ENCODE peak calls at places on chromosomes 2 and 18, in five cellular contexts. M is GM12878, U is H1, J is HCT116, C is SK-N-SH. H is an unnamed sample.

GRCh38 chr2:206480161-206480560 is 36.8 kb downstream of the ADAM23 start:
- DNase-seq in M (no peak), U (no peak), J (no peak), C (no peak), H (no peak)

GRCh38 chr2:237967463-237967871 is 653 bp downstream of the UBE2F start:
- DNase-seq in M (no peak), U (peak), J (no peak), C (peak), H (peak)

GRCh38 chr2:60104514-60105501 is 448.6 kb downstream of the BCL11A start:
- DNase-seq in M (no peak), U (no peak), J (no peak), C (no peak), H (no peak)

GRCh38 chr2:190996338-190996946 is 17.5 kb downstream of the STAT1 start:
- DNase-seq in M (no peak), U (peak), J (no peak), C (peak), H (peak)

GRCh38 chr2:86260978-86261377 is 61.7 kb downstream of the MRPL35 start:
- DNase-seq in M (no peak), U (no peak), J (no peak), C (no peak), H (no peak)

GRCh38 chr2:235641956-235642355 is 148.1 kb downstream of the AGAP1 start:
- DNase-seq in M (no peak), U (no peak), J (no peak), C (no peak), H (no peak)

GRCh38 chr2:182365855-182366254 is 61.0 kb downstream of the PDE1A start:
- DNase-seq in M (no peak), U (no peak), J (no peak), C (no peak), H (no peak)

GRCh38 chr2:16729335-16729734 is 63.7 kb upstream of the CYRIA start:
- DNase-seq in M (no peak), U (no peak), J (no peak), C (no peak), H (no peak)

GRCh38 chr2:28678944-28679343 is 72.7 kb upstream of the PPP1CB start:
- DNase-seq in M (no peak), U (no peak), J (no peak), C (no peak), H (no peak)

GRCh38 chr2:146229513-146230155 is 1615.2 kb upstream of the ACVR2A start:
- DNase-seq in M (no peak), U (no peak), J (no peak), C (no peak), H (no peak)

GRCh38 chr18:36114738-36115137 is 14.4 kb downstream of the SLC39A6 start:
- DNase-seq in M (no peak), U (no peak), J (no peak), C (no peak), H (no peak)

GRCh38 chr2:182377467-182377866 is 49.4 kb downstream of the PDE1A start:
- DNase-seq in M (no peak), U (no peak), J (no peak), C (no peak), H (peak)

GRCh38 chr2:35548171-35548570 is 807.4 kb upstream of the CRIM1 start:
- DNase-seq in M (no peak), U (no peak), J (no peak), C (no peak), H (peak)

GRCh38 chr2:19914266-19914975 is 12.6 kb upstream of the TTC32 start:
- DNase-seq in M (no peak), U (no peak), J (no peak), C (no peak), H (no peak)

GRCh38 chr2:209351636-209352035 is 72.2 kb upstream of the MAP2 start:
- DNase-seq in M (no peak), U (no peak), J (no peak), C (no peak), H (no peak)

GRCh38 chr2:172640389-172640788 is 84.5 kb downstream of the PDK1 start:
- DNase-seq in M (no peak), U (no peak), J (no peak), C (no peak), H (no peak)

GRCh38 chr2:109457366-109457765 is 156.4 kb downstream of the SEPTIN10 start:
- DNase-seq in M (no peak), U (no peak), J (no peak), C (no peak), H (no peak)

GRCh38 chr2:38499921-38500634 is 102.7 kb downstream of the HNRNPLL start:
- DNase-seq in M (no peak), U (no peak), J (no peak), C (no peak), H (no peak)

GRCh38 chr2:234290671-234291070 is 206.2 kb downstream of the ARL4C start:
- DNase-seq in M (peak), U (no peak), J (no peak), C (no peak), H (no peak)

GRCh38 chr18:80170395-80171094 is 61.5 kb downstream of the ADNP2 start:
- DNase-seq in M (no peak), U (no peak), J (no peak), C (no peak), H (no peak)

GRCh38 chr2:229462144-229462543 is 191.1 kb upstream of the PID1 start:
- DNase-seq in M (no peak), U (no peak), J (no peak), C (no peak), H (no peak)

GRCh38 chr2:161990741-161991140 is 83.3 kb downstream of the DPP4 start:
- DNase-seq in M (no peak), U (no peak), J (peak), C (no peak), H (no peak)

GRCh38 chr2:75582840-75583239 is 22.1 kb upstream of the EVA1A start:
- DNase-seq in M (no peak), U (no peak), J (no peak), C (no peak), H (peak)

GRCh38 chr2:19416784-19417684 is 58.6 kb upstream of the OSR1 start:
- DNase-seq in M (no peak), U (no peak), J (no peak), C (no peak), H (no peak)

GRCh38 chr2:98121149-98121548 is 34.2 kb downstream of the VWA3B start:
- DNase-seq in M (no peak), U (no peak), J (no peak), C (no peak), H (no peak)

GRCh38 chr2:26976242-26976641 is 5.8 kb downstream of the MAPRE3 start:
- DNase-seq in M (no peak), U (no peak), J (no peak), C (no peak), H (no peak)

GRCh38 chr2:168529054-168529833 is 73.2 kb downstream of the CERS6 start:
- DNase-seq in M (no peak), U (no peak), J (no peak), C (no peak), H (no peak)

GRCh38 chr2:237864940-237865622 is 5.7 kb downstream of the RAMP1 start:
- DNase-seq in M (no peak), U (peak), J (no peak), C (peak), H (no peak)

GRCh38 chr2:102761763-102762162 is at the start of gene TMEM182:
- DNase-seq in M (no peak), U (no peak), J (no peak), C (no peak), H (no peak)

GRCh38 chr2:176534798-176535479 is 265.7 kb downstream of the MTX2 start:
- DNase-seq in M (no peak), U (no peak), J (no peak), C (no peak), H (no peak)

GRCh38 chr18:65788373-65788772 is 37.6 kb downstream of the CDH7 start:
- DNase-seq in M (no peak), U (no peak), J (no peak), C (peak), H (peak)

GRCh38 chr2:216108310-216108966 is 710 bp upstream of the XRCC5 start:
- DNase-seq in M (no peak), U (no peak), J (no peak), C (peak), H (no peak)

GRCh38 chr2:154161286-154161685 is 289.6 kb downstream of the GALNT13 start:
- DNase-seq in M (no peak), U (no peak), J (no peak), C (no peak), H (no peak)

GRCh38 chr2:231467016-231467545 is 2.8 kb upstream of the NCL start:
- DNase-seq in M (no peak), U (no peak), J (no peak), C (no peak), H (no peak)

GRCh38 chr18:58213445-58213844 is 169.4 kb downstream of the NEDD4L start:
- DNase-seq in M (no peak), U (no peak), J (no peak), C (no peak), H (no peak)

DNA sequence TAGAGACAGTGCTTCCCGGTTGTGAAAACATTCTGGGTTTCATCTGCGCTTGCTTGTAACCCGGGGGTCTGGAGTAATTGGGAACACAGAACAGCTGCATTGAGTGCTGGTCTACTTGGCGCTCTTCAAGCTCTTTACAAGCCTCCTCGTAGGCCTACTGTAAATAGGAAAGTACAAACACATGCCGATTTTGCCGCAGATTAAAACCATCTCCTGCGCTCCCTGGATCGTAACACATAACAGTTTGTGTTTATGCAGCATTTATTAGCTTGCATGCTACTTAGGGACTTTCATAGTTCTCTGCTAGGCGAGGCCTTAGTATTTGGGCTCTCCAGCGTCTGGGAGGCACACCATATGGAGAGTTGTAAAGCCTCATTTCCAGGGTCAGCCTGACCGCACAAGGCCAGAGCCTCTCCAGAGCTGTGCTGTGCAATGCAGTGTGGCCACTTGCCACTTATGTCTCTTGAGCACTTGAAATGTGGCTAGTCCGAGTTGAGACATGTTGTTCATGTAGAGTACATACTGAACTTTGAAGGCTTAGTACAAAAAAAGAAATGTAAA is 84.0 kb upstream of the HAAO start:
- DNase-seq in M (no peak), U (no peak), J (no peak), C (no peak), H (peak)
- TF ChIP-seq JUND in M (no peak), U (no peak), J (no peak), C (no peak), H (no peak)

GRCh38 chr2:157488877-157489276 is 45.0 kb upstream of the CYTIP start:
- DNase-seq in M (no peak), U (no peak), J (no peak), C (no peak), H (peak)

GRCh38 chr2:157489981-157490380 is 46.1 kb upstream of the CYTIP start:
- DNase-seq in M (no peak), U (no peak), J (no peak), C (no peak), H (no peak)

GRCh38 chr2:157487747-157488146 is 43.9 kb upstream of the CYTIP start:
- DNase-seq in M (no peak), U (no peak), J (no peak), C (no peak), H (no peak)

GRCh38 chr2:157487271-157487610 is 43.4 kb upstream of the CYTIP start:
- DNase-seq in M (no peak), U (no peak), J (no peak), C (no peak), H (no peak)

GRCh38 chr2:157486596-157487270 is 42.8 kb upstream of the CYTIP start:
- DNase-seq in M (no peak), U (no peak), J (no peak), C (no peak), H (no peak)
- TF ChIP-seq JUND in M (no peak), U (no peak), J (no peak), C (no peak), H (no peak)

GRCh38 chr2:15225131-15225530 is 336.0 kb downstream of the NBAS start:
- DNase-seq in M (no peak), U (no peak), J (no peak), C (no peak), H (no peak)

GRCh38 chr2:15220618-15221017 is 340.5 kb downstream of the NBAS start:
- DNase-seq in M (no peak), U (no peak), J (no peak), C (no peak), H (no peak)

GRCh38 chr2:15222856-15223255 is 338.3 kb downstream of the NBAS start:
- DNase-seq in M (no peak), U (no peak), J (no peak), C (no peak), H (no peak)

GRCh38 chr2:15218423-15219086 is 342.6 kb downstream of the NBAS start:
- DNase-seq in M (no peak), U (no peak), J (no peak), C (no peak), H (no peak)

DNA sequence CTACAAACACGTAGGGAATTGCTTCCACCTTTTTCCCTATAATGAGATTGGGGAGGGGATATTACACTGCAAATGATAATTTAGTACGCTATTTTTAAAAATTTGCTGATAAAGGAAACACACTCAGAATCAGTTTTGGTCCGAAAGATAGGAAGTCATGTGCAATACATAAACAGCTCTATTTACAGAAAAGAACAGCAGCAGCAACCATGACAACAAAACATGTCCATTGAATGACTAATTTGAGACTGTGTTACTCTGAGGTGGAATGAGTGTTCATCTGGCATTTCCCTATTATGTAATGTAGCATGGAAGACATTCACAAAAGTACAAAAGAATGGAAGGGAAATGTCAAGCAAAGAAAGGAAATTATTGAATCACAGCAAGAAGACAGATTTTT is 337.2 kb downstream of the NBAS start:
- DNase-seq in M (no peak), U (no peak), J (no peak), C (no peak), H (no peak)
- TF ChIP-seq JUND in M (no peak), U (no peak), J (no peak), C (no peak), H (no peak)

DNA sequence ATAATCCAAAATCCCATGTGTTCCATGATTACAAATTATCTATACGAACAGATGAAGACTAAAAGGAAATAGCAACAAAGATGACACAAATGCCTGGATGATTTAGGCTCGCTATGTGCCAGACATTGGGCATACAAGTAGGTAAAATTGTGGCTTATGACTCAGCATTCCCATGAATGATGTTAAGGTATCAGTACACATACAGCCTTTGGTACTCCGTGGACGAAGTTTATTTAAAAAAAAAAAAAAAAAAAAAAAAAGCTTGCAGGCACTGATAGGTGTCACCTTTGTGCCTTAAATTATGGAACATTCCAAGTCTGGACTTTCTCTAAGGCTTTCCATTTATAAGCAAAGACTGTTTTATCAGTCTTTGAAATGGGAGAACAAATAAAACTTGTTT is 2.7 kb downstream of the CHAC2 start:
- DNase-seq in M (no peak), U (no peak), J (no peak), C (no peak), H (no peak)
- TF ChIP-seq JUND in M (no peak), U (no peak), J (no peak), C (peak), H (no peak)

GRCh38 chr2:233247744-233248143 is 3.7 kb upstream of the ATG16L1 start:
- DNase-seq in M (no peak), U (no peak), J (peak), C (no peak), H (no peak)
- TF ChIP-seq JUND in M (no peak), U (no peak), J (peak), C (peak), H (no peak)

DNA sequence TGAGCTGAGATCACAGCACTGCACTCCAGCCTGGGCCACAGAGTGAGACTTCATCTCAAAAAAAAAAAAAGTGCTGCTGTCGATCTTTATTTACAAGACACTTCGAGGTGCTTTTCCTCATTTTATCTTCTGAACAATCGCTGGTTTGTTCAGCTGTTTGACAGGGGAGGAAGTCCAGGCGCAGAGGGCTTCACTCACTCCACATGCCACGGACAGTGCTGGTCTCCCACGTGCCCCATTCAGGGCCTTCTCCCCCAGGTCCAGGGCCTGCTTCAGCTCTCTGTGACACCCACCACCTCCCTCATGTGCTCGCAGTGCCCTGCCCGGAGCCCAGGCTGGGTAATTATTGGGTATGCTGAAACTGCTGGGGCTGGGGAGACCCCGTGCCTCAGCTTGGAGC is 61.7 kb downstream of the NPAS2 start:
- DNase-seq in M (no peak), U (no peak), J (no peak), C (no peak), H (no peak)
- TF ChIP-seq JUND in M (no peak), U (no peak), J (no peak), C (no peak), H (no peak)

DNA sequence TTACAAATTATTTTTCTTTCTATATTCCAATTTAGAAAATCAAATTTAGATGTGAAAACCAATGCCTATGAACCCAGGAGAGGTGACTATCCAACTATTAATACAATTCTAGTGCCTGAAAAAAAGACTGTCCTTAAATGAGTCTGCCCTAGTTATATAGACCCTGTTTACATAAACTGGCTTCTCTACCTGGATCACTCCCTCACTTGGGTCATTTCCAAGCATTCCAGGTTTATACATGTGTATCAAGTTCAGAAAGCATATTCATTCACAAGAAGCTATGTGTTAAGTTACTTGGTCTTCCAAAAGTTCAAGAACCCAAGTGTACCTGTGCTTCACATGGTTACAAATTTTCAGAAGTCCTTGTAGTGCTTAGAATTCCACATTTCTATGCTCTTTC is 8.3 kb downstream of the ZNF385B start:
- DNase-seq in M (no peak), U (no peak), J (no peak), C (no peak), H (no peak)
- TF ChIP-seq JUND in M (no peak), U (no peak), J (no peak), C (no peak), H (no peak)

GRCh38 chr2:111698743-111699554 is 185.0 kb downstream of the ANAPC1 start:
- DNase-seq in M (no peak), U (no peak), J (peak), C (peak), H (peak)
- TF ChIP-seq JUND in M (no peak), U (no peak), J (no peak), C (peak), H (no peak)

GRCh38 chr18:2983296-2983695 is 29.6 kb downstream of the LPIN2 start:
- DNase-seq in M (no peak), U (no peak), J (no peak), C (no peak), H (no peak)

GRCh38 chr18:2981212-2981728 is 31.7 kb downstream of the LPIN2 start:
- DNase-seq in M (no peak), U (no peak), J (no peak), C (no peak), H (no peak)

GRCh38 chr18:2980607-2980923 is 32.4 kb downstream of the LPIN2 start:
- DNase-seq in M (no peak), U (no peak), J (no peak), C (no peak), H (no peak)

GRCh38 chr18:2984703-2985261 is 28.2 kb downstream of the LPIN2 start:
- DNase-seq in M (no peak), U (no peak), J (no peak), C (no peak), H (no peak)

DNA sequence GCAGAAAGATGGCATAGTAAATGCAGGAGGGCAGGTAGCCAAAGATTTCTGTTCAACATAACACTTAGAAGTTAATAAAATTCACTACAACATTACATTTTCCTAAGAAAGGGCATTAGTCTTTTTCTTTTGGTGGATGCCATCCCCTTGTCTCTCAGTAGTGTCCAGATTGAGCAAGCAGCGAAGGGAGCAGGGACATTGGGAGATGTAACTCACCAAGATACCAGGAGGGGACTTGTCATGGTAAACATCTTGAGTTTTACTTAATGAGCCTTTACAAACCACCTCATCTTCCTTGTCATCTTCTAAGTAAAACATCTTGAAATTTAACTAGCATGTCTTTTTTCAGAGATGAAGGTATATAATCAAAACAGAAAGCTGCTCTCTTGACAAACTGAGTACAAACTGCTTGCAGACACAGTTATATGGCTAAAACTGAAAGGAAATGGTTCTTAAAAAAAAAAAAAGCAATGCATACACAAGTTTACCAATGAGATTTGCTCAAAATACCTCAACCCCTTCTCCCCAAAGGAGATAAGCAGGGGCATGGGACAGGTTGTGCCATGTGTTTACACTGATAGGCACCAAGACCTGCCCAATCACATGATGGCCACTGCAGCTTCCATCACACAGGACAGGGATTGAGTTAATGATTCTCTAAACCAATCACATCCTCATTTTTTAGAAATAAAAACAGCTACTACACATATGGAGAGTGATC is 30.3 kb downstream of the LPIN2 start:
- DNase-seq in M (no peak), U (no peak), J (no peak), C (no peak), H (no peak)
- TF ChIP-seq JUND in M (no peak), U (no peak), J (no peak), C (no peak), H (no peak)

H was measured in T47D.